ENCODE peak calls at places on chromosomes 12 and 14, in six cellular contexts. C is NCI-H69; E is hypothalamus; P is brain microvascular endothelial cell; Z is stimulated activated CD8-positive, alpha-beta memory T cell treated with anti-CD3 and anti-CD28 coated beads, Interleukin-4, amount 100 ng/mL, for 24 hours; T is HFFc6. I is an unnamed sample.

GRCh38 chr12:131494741-131495524 is 216.0 kb upstream of the SFSWAP start:
- DNase-seq in T (no peak), Z (no peak), C (no peak), P (no peak), E (no peak), I (no peak)

GRCh38 chr12:113005759-113006158 is 27.4 kb downstream of the OAS2 start:
- DNase-seq in C (peak), P (no peak), Z (no peak), T (no peak), E (no peak), I (no peak)

GRCh38 chr12:64679487-64679983 is 69.2 kb downstream of the RASSF3 start:
- DNase-seq in E (no peak), T (no peak), Z (no peak), P (peak), C (peak), I (no peak)

GRCh38 chr12:6954316-6954710 is 3.2 kb downstream of the PTPN6 start:
- DNase-seq in T (no peak), P (no peak), C (no peak), Z (no peak), E (no peak), I (no peak)

GRCh38 chr14:64938972-64939816 is 3.4 kb downstream of the GPX2 start:
- DNase-seq in E (no peak), Z (no peak), P (no peak), C (peak), T (no peak), I (no peak)

GRCh38 chr12:100927825-100928224 is 133.2 kb downstream of the ANO4 start:
- DNase-seq in E (no peak), P (peak), Z (no peak), C (no peak), T (peak), I (no peak)

GRCh38 chr14:41899416-41899815 is 292.7 kb downstream of the LRFN5 start:
- DNase-seq in T (no peak), E (no peak), Z (no peak), C (peak), P (no peak), I (no peak)

GRCh38 chr12:133130808-133131128 is 341 bp downstream of the ZNF10 start:
- DNase-seq in Z (peak), P (no peak), C (no peak), E (no peak), T (no peak), I (peak)

GRCh38 chr12:56723889-56724659 is 1.0 kb downstream of the NACA start:
- DNase-seq in T (peak), Z (no peak), E (peak), P (peak), C (peak), I (no peak)

GRCh38 chr12:104372048-104372720 is 68.6 kb downstream of the EID3 start:
- DNase-seq in C (no peak), E (no peak), P (no peak), T (no peak), Z (peak), I (no peak)

GRCh38 chr12:24230061-24230460 is 280.6 kb upstream of the SOX5 start:
- DNase-seq in C (peak), P (no peak), T (no peak), E (no peak), Z (no peak), I (no peak)

GRCh38 chr12:54689034-54689372 is 40.8 kb upstream of the DCD start:
- DNase-seq in C (peak), P (no peak), E (no peak), Z (no peak), T (no peak), I (no peak)

GRCh38 chr12:9404469-9405260 is 196.5 kb upstream of the PZP start:
- DNase-seq in C (peak), E (no peak), P (no peak), T (no peak), Z (no peak), I (no peak)

GRCh38 chr12:53478865-53479264 is 20.4 kb downstream of the MAP3K12 start:
- DNase-seq in T (no peak), E (no peak), Z (no peak), P (no peak), C (no peak), I (no peak)

GRCh38 chr12:88393017-88393767 is 187.1 kb downstream of the KITLG start:
- DNase-seq in P (no peak), Z (no peak), C (peak), E (no peak), T (no peak), I (no peak)

GRCh38 chr12:76820888-76821482 is 57.1 kb downstream of the ZDHHC17 start:
- DNase-seq in Z (no peak), E (no peak), T (peak), C (peak), P (peak), I (no peak)

GRCh38 chr14:75822522-75823288 is 159.1 kb downstream of the TGFB3 start:
- DNase-seq in Z (no peak), E (no peak), P (peak), C (no peak), T (peak), I (no peak)

GRCh38 chr12:110279561-110279960 is 1.5 kb upstream of the ATP2A2 start:
- DNase-seq in C (peak), E (no peak), Z (no peak), T (no peak), P (no peak), I (no peak)

GRCh38 chr12:110199360-110200123 is 75.4 kb downstream of the IFT81 start:
- DNase-seq in E (peak), C (peak), Z (no peak), T (peak), P (peak), I (no peak)

GRCh38 chr14:68793734-68794129 is 865 bp upstream of the ZFP36L1 start:
- DNase-seq in T (no peak), Z (no peak), C (peak), E (no peak), P (no peak), I (no peak)

GRCh38 chr12:106170285-106170684 is 31.5 kb upstream of the NUAK1 start:
- DNase-seq in T (peak), Z (no peak), E (no peak), C (peak), P (peak), I (no peak)

GRCh38 chr12:70154960-70155589 is 88.2 kb upstream of the CNOT2 start:
- DNase-seq in C (peak), P (no peak), T (no peak), E (no peak), Z (no peak), I (no peak)

GRCh38 chr12:124939428-124940142 is 25.1 kb upstream of the UBC start:
- DNase-seq in P (peak), T (peak), Z (peak), E (no peak), C (no peak), I (peak)

GRCh38 chr14:21476526-21476924 is 234 bp downstream of the RAB2B start:
- DNase-seq in C (peak), P (no peak), E (no peak), T (peak), Z (peak), I (peak)

GRCh38 chr12:19205120-19205519 is 75.6 kb downstream of the PLEKHA5 start:
- DNase-seq in C (peak), E (peak), P (no peak), Z (no peak), T (no peak), I (no peak)

GRCh38 chr12:18966927-18967326 is 162.6 kb upstream of the PLEKHA5 start:
- DNase-seq in C (no peak), Z (no peak), P (no peak), T (no peak), E (no peak), I (no peak)

I was measured in progenitor cell of endocrine pancreas.